ENCODE peak calls at places on chromosomes 12 and 14, in four cellular contexts. M, X, G and T are unnamed samples.

GRCh38 chr12:68290126-68290525 is 36.7 kb upstream of the IL22 start:
- DNase-seq in X (no peak), G (no peak), M (no peak), T (no peak)

GRCh38 chr12:24138041-24138440 is 188.6 kb upstream of the SOX5 start:
- DNase-seq in G (no peak), M (no peak), X (no peak), T (no peak)

GRCh38 chr14:33435911-33436310 is 497.2 kb downstream of the NPAS3 start:
- DNase-seq in G (no peak), X (no peak), M (no peak), T (no peak)

GRCh38 chr14:72796935-72797334 is 97.0 kb downstream of the DPF3 start:
- DNase-seq in M (peak), G (no peak), X (no peak), T (no peak)

GRCh38 chr12:5099136-5099535 is 55.5 kb downstream of the KCNA5 start:
- DNase-seq in X (no peak), G (no peak), M (no peak), T (no peak)

GRCh38 chr12:131092911-131093901 is 139.5 kb downstream of the ADGRD1 start:
- DNase-seq in G (no peak), X (peak), M (no peak), T (no peak)

GRCh38 chr12:106030210-106031175 is 108.3 kb downstream of the NUAK1 start:
- DNase-seq in X (no peak), G (peak), M (no peak), T (no peak)

GRCh38 chr12:124496584-124496983 is 70.8 kb downstream of the NCOR2 start:
- DNase-seq in G (no peak), M (no peak), X (no peak), T (peak)

GRCh38 chr12:69966409-69966808 is 141.4 kb downstream of the MYRFL start:
- DNase-seq in G (no peak), X (no peak), M (no peak), T (no peak)

GRCh38 chr14:35261774-35262173 is 30.4 kb upstream of the PSMA6 start:
- DNase-seq in X (no peak), M (no peak), G (no peak), T (no peak)

GRCh38 chr12:3252416-3252815 is 175.2 kb downstream of the TSPAN9 start:
- DNase-seq in M (no peak), X (no peak), G (peak), T (no peak)

GRCh38 chr14:32934891-32935633 is 3.6 kb upstream of the NPAS3 start:
- DNase-seq in X (no peak), G (no peak), M (no peak), T (no peak)

GRCh38 chr14:102817942-102818940 is 41.0 kb downstream of the TRAF3 start:
- DNase-seq in M (no peak), G (no peak), X (no peak), T (no peak)

DNA sequence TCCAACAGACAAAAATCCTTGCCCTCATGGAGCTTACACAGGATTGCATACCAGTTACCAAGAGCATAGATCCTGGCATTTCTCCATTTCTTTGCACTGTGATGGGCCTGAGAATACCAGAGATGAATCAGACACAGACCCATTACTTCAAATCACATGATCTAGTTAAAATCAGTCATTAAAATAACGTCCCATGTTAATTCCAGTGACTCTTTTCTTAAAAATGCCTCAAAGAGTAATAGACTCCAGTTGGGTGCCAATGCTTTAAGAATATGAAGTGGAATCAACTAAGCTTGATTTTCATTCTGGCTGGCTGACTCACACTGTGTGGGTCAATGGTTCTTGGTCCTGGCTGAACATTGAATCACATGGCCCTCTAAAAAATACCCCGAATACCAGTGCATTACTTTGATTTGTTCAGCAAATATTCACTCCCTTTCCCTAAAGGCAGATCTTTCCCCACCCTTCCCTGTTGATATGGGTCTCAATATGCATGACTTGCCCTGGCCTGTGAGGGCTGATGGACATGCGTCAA is 11.0 kb downstream of the ASB2 start:
- DNase-seq in X (no peak), M (no peak), G (peak), T (no peak)
- H3K27ac ChIP-seq in X (peak), M (no peak), G (peak), T (no peak)

DNA sequence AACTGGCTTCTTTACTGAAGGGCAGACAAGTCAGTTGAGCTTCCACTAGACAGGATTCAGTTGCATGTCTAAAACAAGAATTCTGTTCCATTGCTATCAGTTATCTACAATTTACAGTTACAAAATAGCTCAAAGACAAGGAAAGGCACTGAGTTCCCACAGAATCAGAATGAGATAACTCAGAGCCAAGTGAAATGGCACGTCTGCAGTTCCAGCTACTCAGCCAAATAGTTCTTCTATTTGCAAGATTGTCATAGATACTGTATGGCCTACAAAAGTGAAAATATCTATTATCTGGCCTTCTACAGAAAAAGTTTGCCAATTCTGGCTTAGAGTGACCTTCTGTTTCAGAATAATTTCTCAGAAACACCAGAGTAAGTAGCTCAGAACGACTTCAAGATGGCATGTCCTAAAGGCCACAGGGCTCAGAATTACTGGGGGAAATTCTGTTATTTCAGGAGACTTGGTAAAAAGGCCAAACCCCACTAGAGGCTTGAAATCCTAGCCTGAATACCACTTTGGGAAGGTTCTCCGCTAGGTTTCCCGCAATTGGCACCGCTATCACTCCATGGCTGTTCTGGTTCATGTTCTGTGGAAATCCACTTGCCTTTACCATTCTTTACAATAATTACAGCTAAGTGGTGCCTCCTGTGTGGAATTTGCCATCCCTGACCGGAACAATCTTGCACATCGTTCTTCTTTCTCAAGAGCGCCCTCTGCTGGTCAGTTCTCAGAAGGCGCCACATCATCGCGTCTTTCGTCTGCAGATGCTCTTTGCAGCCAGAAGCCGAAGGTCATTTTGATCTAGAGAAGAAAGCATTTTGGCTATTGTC is 10.6 kb upstream of the RTRAF start:
- DNase-seq in X (peak), G (peak), M (peak), T (peak)
- H3K27ac ChIP-seq in X (no peak), G (no peak), M (no peak), T (no peak)

GRCh38 chr12:56082382-56082781 is 2.4 kb downstream of the ERBB3 start:
- DNase-seq in M (no peak), X (no peak), G (no peak), T (peak)

GRCh38 chr12:56081393-56082347 is 1.7 kb downstream of the ERBB3 start:
- DNase-seq in G (no peak), M (peak), X (no peak), T (no peak)

GRCh38 chr12:56080556-56081138 is 682 bp downstream of the ERBB3 start:
- DNase-seq in G (no peak), X (no peak), M (no peak), T (peak)

GRCh38 chr12:56084958-56085543 is 5.1 kb downstream of the ERBB3 start:
- DNase-seq in M (no peak), X (no peak), G (no peak), T (peak)

GRCh38 chr12:56082967-56083366 is 3.0 kb downstream of the ERBB3 start:
- DNase-seq in X (no peak), G (no peak), M (peak), T (peak)
- H3K27ac ChIP-seq in X (no peak), G (no peak), M (peak), T (no peak)

GRCh38 chr12:113940929-113941486 is 25.1 kb downstream of the RBM19 start:
- DNase-seq in X (no peak), G (no peak), M (no peak), T (no peak)
- H3K27ac ChIP-seq in X (no peak), G (no peak), M (no peak), T (no peak)

GRCh38 chr12:98418357-98419075 is 96.9 kb upstream of the TMPO start:
- DNase-seq in G (peak), X (no peak), M (no peak), T (peak)
- H3K27ac ChIP-seq in G (peak), X (peak), M (no peak), T (no peak)

GRCh38 chr14:62694075-62694474 is 351.2 kb downstream of the KCNH5 start:
- DNase-seq in G (peak), M (no peak), X (no peak), T (no peak)
- H3K27ac ChIP-seq in G (peak), M (no peak), X (no peak), T (no peak)

DNA sequence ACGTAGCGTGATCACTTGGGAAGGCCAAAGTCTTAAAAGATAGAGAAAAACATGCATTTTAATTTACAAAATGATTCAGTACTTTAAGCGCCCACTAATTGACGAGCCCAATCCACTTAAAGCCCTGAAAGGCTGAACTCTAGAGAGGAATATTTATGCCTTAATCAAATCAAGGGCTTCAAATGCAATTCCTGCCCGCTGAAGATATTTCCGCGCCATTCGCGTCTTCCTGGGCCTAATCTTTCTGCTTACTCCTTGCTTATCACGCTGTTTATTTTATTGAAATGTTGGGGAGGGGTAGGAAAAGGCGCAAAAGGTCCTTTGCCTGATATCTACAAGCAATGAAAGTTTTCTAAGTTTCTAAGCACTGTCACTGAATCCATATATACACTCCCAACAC is 4.0 kb downstream of the TBX3 start:
- DNase-seq in M (no peak), G (no peak), X (no peak), T (no peak)
- H3K27ac ChIP-seq in M (no peak), G (peak), X (no peak), T (no peak)